ENCODE peak calls at places on chromosomes 7 and 10, in four cellular contexts. G is mucosa of descending colon, R is GM23248, V is HFF-Myc. F is an unnamed sample.

GRCh38 chr7:1065263-1066260 is 21.2 kb downstream of the GPR146 start:
- DNase-seq in V (no peak), R (peak; percentile 88), G (peak; percentile 91), F (no peak)

GRCh38 chr7:30648744-30649540 is 33.3 kb downstream of the CRHR2 start:
- DNase-seq in V (no peak), R (no peak), G (no peak), F (no peak)

GRCh38 chr10:84423729-84424128 is 95.3 kb downstream of the CCSER2 start:
- DNase-seq in G (no peak), R (peak; percentile 46), V (no peak), F (no peak)

GRCh38 chr10:127563718-127564553 is 14.8 kb downstream of the NPS start:
- DNase-seq in G (peak; percentile 51), V (no peak), R (peak; percentile 10), F (no peak)

GRCh38 chr10:69682955-69683474 is 53.0 kb downstream of the FAM241B start:
- DNase-seq in G (no peak), V (no peak), R (no peak), F (no peak)

GRCh38 chr10:116440330-116441030 is 12.8 kb downstream of the PNLIPRP3 start:
- DNase-seq in R (no peak), V (no peak), G (no peak), F (no peak)

GRCh38 chr7:47100815-47101435 is 481.0 kb downstream of the TNS3 start:
- DNase-seq in R (peak; percentile 79), V (no peak), G (peak; percentile 77), F (peak; percentile 3)

GRCh38 chr7:144386741-144387140 is 16.8 kb downstream of the NOBOX start:
- DNase-seq in G (no peak), V (no peak), R (peak; percentile 77), F (peak; percentile 70)

GRCh38 chr7:126686474-126686873 is 566.3 kb downstream of the GRM8 start:
- DNase-seq in G (no peak), V (no peak), R (no peak), F (no peak)

GRCh38 chr7:98733036-98733435 is 116.0 kb downstream of the NPTX2 start:
- DNase-seq in G (peak; percentile 51), R (peak; percentile 30), V (no peak), F (no peak)

GRCh38 chr7:39413866-39414668 is 152.1 kb upstream of the YAE1 start:
- DNase-seq in R (peak; percentile 66), V (no peak), G (peak; percentile 46), F (no peak)

GRCh38 chr10:62335326-62335725 is 38.8 kb upstream of the ZNF365 start:
- DNase-seq in G (no peak), R (peak; percentile 12), V (peak; percentile 5), F (no peak)

GRCh38 chr7:30093351-30094019 is 41.3 kb upstream of the MTURN start:
- DNase-seq in G (no peak), V (no peak), R (peak; percentile 29), F (no peak)

GRCh38 chr7:27100601-27101187 is 1.8 kb downstream of the HOXA2 start:
- DNase-seq in R (no peak), G (peak; percentile 37), V (no peak), F (no peak)

GRCh38 chr7:24582171-24582570 is 8.9 kb downstream of the PALS2 start:
- DNase-seq in G (no peak), V (no peak), R (no peak), F (no peak)

GRCh38 chr7:139033346-139034114 is 2.3 kb downstream of the ZC3HAV1L start:
- DNase-seq in G (no peak), V (no peak), R (no peak), F (no peak)

GRCh38 chr7:42090806-42091205 is 146.2 kb downstream of the GLI3 start:
- DNase-seq in G (no peak), R (no peak), V (no peak), F (no peak)
- H3K4me3 ChIP-seq in G (no peak overlapping the region), R (no peak overlapping the region), V (no peak overlapping the region), F (no peak overlapping the region)

DNA sequence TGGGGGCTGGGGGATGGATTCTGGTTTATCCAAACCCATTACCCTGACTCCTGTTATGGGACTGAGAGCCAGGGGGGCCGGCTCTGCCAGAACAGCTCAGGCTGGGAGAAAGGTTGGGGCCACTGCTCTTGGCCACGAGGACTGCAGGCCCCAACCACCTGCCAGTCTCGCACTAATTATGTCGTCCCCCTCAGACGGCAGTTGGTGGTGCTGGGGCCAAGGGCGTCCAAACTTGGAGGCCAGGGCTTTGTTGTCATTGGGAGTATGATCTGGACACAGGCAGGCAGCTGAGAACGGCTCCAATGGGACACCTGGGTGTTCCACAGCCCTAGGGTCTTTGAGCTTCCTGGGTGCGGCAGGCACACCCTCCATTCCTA is 34.7 kb downstream of the DRGX start:
- DNase-seq in R (no peak), V (no peak), G (no peak), F (no peak)
- H3K4me3 ChIP-seq in R (no peak overlapping the region), V (no peak overlapping the region), G (no peak overlapping the region), F (no peak overlapping the region)

DNA sequence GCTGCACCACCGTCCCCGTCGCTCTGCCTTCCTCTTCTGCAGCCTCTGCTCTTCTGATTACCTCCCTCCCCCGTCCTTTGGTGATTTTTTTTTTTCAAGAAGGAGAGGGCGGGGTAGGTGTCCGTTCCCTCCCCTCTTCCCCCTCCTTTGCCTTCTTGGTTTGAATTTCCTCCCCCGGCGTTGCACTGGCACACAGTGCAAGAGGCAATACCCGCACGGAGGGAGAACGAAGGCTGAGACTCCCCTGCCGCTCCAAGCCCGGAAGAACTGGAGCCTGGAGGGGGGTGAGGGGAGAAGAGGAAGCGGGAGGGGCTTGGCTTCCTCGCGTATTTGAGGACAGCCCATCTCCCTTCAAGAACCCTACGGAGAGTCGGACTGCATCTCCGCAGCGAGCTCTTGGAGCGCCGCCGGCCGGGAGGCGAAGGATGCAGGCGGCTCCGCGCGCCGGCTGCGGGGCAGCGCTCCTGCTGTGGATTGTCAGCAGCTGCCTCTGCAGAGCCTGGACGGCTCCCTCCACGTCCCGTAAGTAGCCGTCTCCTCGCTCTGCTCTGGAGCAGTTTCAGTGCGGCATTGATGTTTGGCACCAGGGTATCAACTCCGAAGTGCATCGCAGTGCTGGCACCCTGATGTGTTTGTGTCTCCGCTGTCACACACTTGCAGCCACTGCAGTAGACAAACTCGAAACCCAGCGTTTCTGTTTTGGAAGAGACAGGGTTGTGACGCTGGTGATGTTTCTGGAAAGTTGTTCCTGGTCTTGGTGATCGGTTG is at the start of gene CNTNAP2:
- DNase-seq in V (no peak), R (peak; percentile 10), G (no peak), F (no peak)
- H3K4me3 ChIP-seq in V (no peak within 1 kb of the TSS), R (peak within 1 kb of the TSS; percentile 57), G (no peak within 1 kb of the TSS), F (peak within 1 kb of the TSS; percentile 48)

GRCh38 chr7:2757904-2758672 is 70.1 kb downstream of the AMZ1 start:
- DNase-seq in V (peak; percentile 99), R (peak; percentile 99), G (no peak), F (peak; percentile 94)

GRCh38 chr7:2759736-2760097 is 71.7 kb downstream of the AMZ1 start:
- DNase-seq in R (no peak), V (no peak), G (peak; percentile 52), F (no peak)

GRCh38 chr7:2757361-2757903 is 69.4 kb downstream of the AMZ1 start:
- DNase-seq in V (peak; percentile 71), R (peak; percentile 86), G (no peak), F (peak; percentile 9)

GRCh38 chr7:2760098-2760889 is 72.3 kb downstream of the AMZ1 start:
- DNase-seq in G (peak; percentile 88), R (peak; percentile 76), V (no peak), F (no peak)

DNA sequence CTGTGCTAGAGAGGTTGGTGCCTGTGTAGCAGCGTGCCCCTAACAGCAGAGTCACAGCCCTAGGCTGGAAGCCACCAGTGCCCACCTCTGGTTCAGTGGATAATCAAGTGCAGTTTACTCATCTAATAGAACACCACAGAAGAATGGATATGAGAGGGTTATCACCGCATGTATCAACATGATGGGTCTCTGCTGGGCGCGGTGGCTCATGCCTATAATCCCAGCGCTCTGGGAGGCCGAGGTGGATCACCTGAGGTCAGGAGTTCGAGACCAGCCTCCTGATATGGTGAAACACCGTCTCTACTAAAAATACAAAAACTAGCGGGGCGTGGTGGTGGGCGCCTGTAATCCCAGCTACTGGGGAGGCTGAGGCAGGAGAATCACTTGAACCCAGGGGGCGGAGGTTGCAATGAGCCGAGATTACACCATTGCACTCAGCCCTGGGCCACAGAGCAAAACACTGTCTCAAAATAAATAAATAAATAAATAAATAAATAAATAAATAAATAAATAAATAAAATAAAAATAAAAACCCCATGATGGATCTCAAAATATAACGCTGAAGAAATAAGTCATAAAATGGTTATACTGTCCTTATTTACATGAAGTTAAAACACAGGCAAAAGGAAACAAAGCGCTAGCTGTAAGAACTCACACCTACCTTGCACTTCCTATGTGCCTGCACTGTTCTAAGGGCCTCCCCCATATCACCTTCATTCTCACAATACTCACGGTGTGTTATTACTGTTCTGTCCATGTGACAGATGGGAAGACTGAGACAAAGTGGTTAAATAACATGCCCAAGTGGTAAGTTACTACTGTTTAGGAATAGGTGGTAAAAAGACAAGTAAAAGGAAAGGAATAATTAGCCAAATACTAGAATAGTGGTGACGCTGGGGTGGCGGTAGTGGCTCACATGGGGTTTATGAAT is 70.9 kb downstream of the AMZ1 start:
- DNase-seq in R (no peak), V (no peak), G (no peak), F (no peak)
- H3K4me3 ChIP-seq in R (peak overlapping the region; percentile 51), V (peak overlapping the region; percentile 29), G (no peak overlapping the region), F (no peak overlapping the region)

F was measured in astrocyte of the cerebellum.